ENCODE peak calls at places on chromosomes 13 and 19, in six cellular contexts. V is head of caudate nucleus; Q is IMR-90; H is stimulated activated CD4-positive, alpha-beta T cell treated with anti-CD3 and anti-CD28 coated beads, Interleukin-1b, Interleukin-23, amount 100 ng/mL, for 24 hours; D is EL; F is foreskin melanocyte. S is an unnamed sample.

GRCh38 chr19:12994701-12995595 is at the start of gene NFIX:
- DNase-seq in V (no peak), Q (peak), H (peak), D (peak), F (no peak), S (no peak)

GRCh38 chr13:26678796-26679195 is 81.8 kb downstream of the GPR12 start:
- DNase-seq in V (no peak), Q (no peak), H (no peak), D (no peak), F (no peak), S (no peak)

GRCh38 chr13:77298403-77298802 is 28.5 kb downstream of the MYCBP2 start:
- DNase-seq in V (no peak), Q (no peak), H (no peak), D (no peak), F (no peak), S (no peak)

GRCh38 chr13:109945206-109945960 is 159.0 kb upstream of the IRS2 start:
- DNase-seq in V (no peak), Q (peak), H (no peak), D (peak), F (peak), S (no peak)

GRCh38 chr13:31930901-31931522 is 100.6 kb upstream of the FRY start:
- DNase-seq in V (peak), Q (no peak), H (no peak), D (no peak), F (no peak), S (no peak)

GRCh38 chr13:38635030-38635429 is 51.8 kb upstream of the FREM2 start:
- DNase-seq in V (no peak), Q (no peak), H (no peak), D (no peak), F (no peak), S (no peak)

GRCh38 chr13:27040826-27041108 is 130.8 kb downstream of the USP12 start:
- DNase-seq in V (no peak), Q (no peak), H (no peak), D (no peak), F (no peak), S (no peak)

GRCh38 chr19:6023085-6023682 is 45.2 kb upstream of the RANBP3 start:
- DNase-seq in V (no peak), Q (peak), H (no peak), D (peak), F (no peak), S (no peak)

GRCh38 chr19:47158879-47159509 is 28.4 kb downstream of the SAE1 start:
- DNase-seq in V (no peak), Q (peak), H (no peak), D (peak), F (no peak), S (no peak)

GRCh38 chr19:12034610-12035009 is 869 bp downstream of the ZNF433 start:
- DNase-seq in V (no peak), Q (no peak), H (no peak), D (no peak), F (no peak), S (no peak)

GRCh38 chr13:33446821-33447481 is 161.4 kb upstream of the STARD13 start:
- DNase-seq in V (no peak), Q (no peak), H (no peak), D (no peak), F (peak), S (peak)

GRCh38 chr13:102724923-102725322 is 30.1 kb upstream of the METTL21C start:
- DNase-seq in V (peak), Q (peak), H (no peak), D (peak), F (no peak), S (peak)

GRCh38 chr19:36097036-36097435 is 13.9 kb upstream of the OVOL3 start:
- DNase-seq in V (peak), Q (no peak), H (no peak), D (no peak), F (no peak), S (peak)

GRCh38 chr13:47764817-47765216 is 236.3 kb downstream of the SUCLA2 start:
- DNase-seq in V (no peak), Q (no peak), H (no peak), D (no peak), F (no peak), S (no peak)

GRCh38 chr19:516884-517424 is 9.7 kb downstream of the TPGS1 start:
- DNase-seq in V (no peak), Q (no peak), H (no peak), D (no peak), F (no peak), S (no peak)

GRCh38 chr13:109869312-109870237 is 83.2 kb upstream of the IRS2 start:
- DNase-seq in V (peak), Q (peak), H (no peak), D (peak), F (no peak), S (peak)

GRCh38 chr19:32896516-32897214 is 27.1 kb upstream of the SLC7A9 start:
- DNase-seq in V (no peak), Q (peak), H (no peak), D (peak), F (no peak), S (no peak)

GRCh38 chr19:10019246-10019645 is 6.0 kb downstream of the RDH8 start:
- DNase-seq in V (no peak), Q (no peak), H (no peak), D (peak), F (no peak), S (no peak)

GRCh38 chr13:100347941-100348340 is 240.6 kb downstream of the GGACT start:
- DNase-seq in V (no peak), Q (no peak), H (no peak), D (no peak), F (no peak), S (no peak)

GRCh38 chr19:39192846-39193245 is 3.9 kb upstream of the NCCRP1 start:
- DNase-seq in V (no peak), Q (no peak), H (no peak), D (no peak), F (peak), S (no peak)

GRCh38 chr19:46265217-46265828 is 31.5 kb upstream of the HIF3A start:
- DNase-seq in V (peak), Q (peak), H (peak), D (peak), F (peak), S (peak)

GRCh38 chr19:45667620-45668341 is at the start of gene GIPR:
- DNase-seq in V (peak), Q (peak), H (no peak), D (peak), F (no peak), S (peak)

GRCh38 chr19:23597661-23598060 is 89.4 kb downstream of the ZNF675 start:
- DNase-seq in V (no peak), Q (no peak), H (no peak), D (peak), F (no peak), S (no peak)

GRCh38 chr19:15538774-15539173 is 30.4 kb downstream of the CYP4F22 start:
- DNase-seq in V (no peak), Q (peak), H (no peak), D (no peak), F (no peak), S (no peak)

GRCh38 chr19:4224470-4224869 is 4.9 kb upstream of the EBI3 start:
- DNase-seq in V (no peak), Q (no peak), H (no peak), D (no peak), F (no peak), S (no peak)

GRCh38 chr13:107817652-107818287 is 397.6 kb downstream of the LIG4 start:
- DNase-seq in V (no peak), Q (no peak), H (no peak), D (no peak), F (no peak), S (no peak)

GRCh38 chr19:1066251-1066747 is 668 bp upstream of the ARHGAP45 start:
- DNase-seq in V (no peak), Q (no peak), H (no peak), D (no peak), F (no peak), S (no peak)

GRCh38 chr19:45440873-45441654 is 17.3 kb upstream of the ERCC1 start:
- DNase-seq in V (no peak), Q (peak), H (no peak), D (peak), F (peak), S (no peak)

GRCh38 chr13:20125129-20125782 is 35.6 kb downstream of the GJA3 start:
- DNase-seq in V (peak), Q (peak), H (no peak), D (peak), F (peak), S (peak)

GRCh38 chr13:104757712-104758111 is 1691.5 kb upstream of the SLC10A2 start:
- DNase-seq in V (no peak), Q (no peak), H (no peak), D (no peak), F (no peak), S (no peak)

GRCh38 chr19:29837448-29837961 is 25.7 kb downstream of the CCNE1 start:
- DNase-seq in V (no peak), Q (no peak), H (no peak), D (no peak), F (no peak), S (no peak)

S was measured in pons.